ENCODE peak calls at places on chromosomes 7 and 10, in nine cellular contexts. G, Y, O, N, H, J, P, R and I are unnamed samples.

GRCh38 chr10:116899626-116900025 is 50.3 kb downstream of the ENO4 start:
- DNase-seq in Y (no peak), G (no peak), P (no peak), O (no peak), R (no peak), H (no peak), J (no peak), N (no peak), I (no peak)

GRCh38 chr7:87541648-87542047 is 59.0 kb downstream of the ABCB1 start:
- DNase-seq in N (no peak), H (no peak), J (no peak), G (no peak), O (no peak), Y (no peak), P (no peak), R (no peak), I (no peak)

GRCh38 chr10:132497788-132498561 is 39.6 kb upstream of the INPP5A start:
- DNase-seq in J (no peak), R (no peak), O (peak; percentile 43), P (no peak), G (no peak), Y (peak; percentile 64), N (no peak), H (no peak), I (no peak)

GRCh38 chr10:101290415-101290814 is 61.2 kb upstream of the LBX1 start:
- DNase-seq in H (no peak), R (no peak), G (no peak), N (no peak), P (no peak), O (no peak), J (no peak), Y (no peak), I (no peak)

GRCh38 chr10:91340613-91341362 is 69.4 kb upstream of the HECTD2 start:
- DNase-seq in N (no peak), P (no peak), Y (no peak), G (no peak), J (no peak), O (no peak), H (no peak), R (peak; percentile 94), I (no peak)

GRCh38 chr10:25405871-25406270 is 231.1 kb downstream of the GPR158 start:
- DNase-seq in Y (no peak), P (no peak), N (no peak), H (no peak), J (no peak), G (no peak), O (no peak), R (no peak), I (no peak)

GRCh38 chr7:50828801-50829200 is 46.1 kb upstream of the GRB10 start:
- DNase-seq in P (no peak), O (no peak), R (no peak), H (no peak), G (no peak), Y (no peak), J (no peak), N (no peak), I (no peak)

GRCh38 chr10:77899080-77899477 is 27.5 kb downstream of the DLG5 start:
- DNase-seq in O (no peak), J (peak; percentile 89), H (no peak), Y (no peak), G (peak; percentile 86), N (peak; percentile 36), R (no peak), P (no peak), I (peak; percentile 82)

GRCh38 chr7:157750291-157750690 is 413.5 kb downstream of the DNAJB6 start:
- DNase-seq in N (no peak), Y (no peak), O (no peak), R (no peak), P (no peak), H (no peak), J (no peak), G (no peak), I (no peak)

GRCh38 chr10:73810735-73811465 is 498 bp downstream of the NDST2 start:
- DNase-seq in N (no peak), O (peak; percentile 95), P (peak; percentile 66), Y (no peak), G (peak; percentile 35), H (no peak), J (no peak), R (peak; percentile 28), I (peak; percentile 42)

GRCh38 chr7:131249003-131249402 is 78.7 kb upstream of the MKLN1 start:
- DNase-seq in Y (peak; percentile 89), J (peak; percentile 24), O (no peak), N (no peak), R (peak; percentile 36), P (no peak), G (no peak), H (no peak), I (no peak)

GRCh38 chr10:88987840-88988239 is 2.8 kb upstream of the FAS start:
- DNase-seq in P (no peak), O (no peak), J (no peak), H (no peak), R (no peak), G (no peak), N (no peak), Y (no peak), I (no peak)
- H3K4me1 ChIP-seq in P (peaks cover 12% of the 10 kb centered on the region), O (peaks cover 77% of the 10 kb centered on the region), J (peaks cover 5% of the 10 kb centered on the region), H (peaks cover 26% of the 10 kb centered on the region), R (peaks cover 24% of the 10 kb centered on the region), G (peaks cover 77% of the 10 kb centered on the region), N (peaks cover 18% of the 10 kb centered on the region), Y (peaks cover 44% of the 10 kb centered on the region), I (peaks cover 25% of the 10 kb centered on the region)

GRCh38 chr7:11130601-11131000 is 156.9 kb downstream of the PHF14 start:
- DNase-seq in O (no peak), Y (no peak), N (no peak), R (no peak), J (no peak), G (no peak), P (no peak), H (no peak), I (no peak)

GRCh38 chr7:11128500-11128899 is 154.8 kb downstream of the PHF14 start:
- DNase-seq in G (no peak), O (no peak), J (no peak), N (no peak), P (peak; percentile 57), H (no peak), Y (no peak), R (no peak), I (no peak)

GRCh38 chr7:11130012-11130411 is 156.3 kb downstream of the PHF14 start:
- DNase-seq in P (no peak), N (no peak), H (no peak), G (no peak), Y (no peak), J (no peak), R (peak; percentile 48), O (no peak), I (no peak)

GRCh38 chr7:11127112-11127785 is 153.6 kb downstream of the PHF14 start:
- DNase-seq in N (no peak), P (peak; percentile 13), O (no peak), Y (no peak), G (no peak), R (no peak), J (no peak), H (no peak), I (no peak)

DNA sequence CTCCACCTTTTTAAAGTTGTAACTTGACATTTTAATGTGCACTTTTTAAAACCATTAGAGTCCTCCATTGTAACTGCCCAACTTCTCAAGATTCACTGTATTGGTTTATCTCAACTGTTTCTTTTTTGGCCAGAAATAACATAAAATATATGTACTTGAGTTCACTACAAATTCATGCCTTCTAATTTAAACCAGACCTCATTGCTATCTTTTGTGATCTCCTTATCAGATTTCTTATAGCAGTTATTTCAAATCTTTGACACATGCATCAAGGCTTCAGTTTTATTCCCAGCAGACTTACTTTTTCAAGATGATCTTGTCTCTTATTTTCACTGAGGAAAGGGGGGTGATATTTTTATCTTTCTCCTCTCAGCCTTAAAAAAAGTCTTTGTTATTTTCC is 154.3 kb downstream of the PHF14 start:
- DNase-seq in O (no peak), G (no peak), N (no peak), P (no peak), Y (no peak), J (no peak), R (no peak), H (no peak), I (no peak)
- TF ChIP-seq POLR2AphosphoS5 in O (no peak), G (no peak), N (no peak), P (no peak), Y (no peak), J (no peak), R (no peak), H (no peak), I (no peak)

GRCh38 chr7:11865671-11866070 is 33.7 kb upstream of the THSD7A start:
- DNase-seq in P (no peak), J (no peak), Y (no peak), G (no peak), R (no peak), O (no peak), H (no peak), N (no peak), I (no peak)
- TF ChIP-seq CTCF in P (no peak), J (no peak), Y (no peak), G (no peak), R (no peak), O (no peak), H (no peak), N (no peak), I (no peak)

GRCh38 chr10:130902929-130903328 is 408.6 kb downstream of the TCERG1L start:
- DNase-seq in G (no peak), J (no peak), P (no peak), R (no peak), O (no peak), N (no peak), Y (no peak), H (no peak), I (no peak)
- H3K4me1 ChIP-seq in G (no peaks in the 10 kb centered on the region), J (no peaks in the 10 kb centered on the region), P (no peaks in the 10 kb centered on the region), R (no peaks in the 10 kb centered on the region), O (no peaks in the 10 kb centered on the region), N (no peaks in the 10 kb centered on the region), Y (no peaks in the 10 kb centered on the region), H (no peaks in the 10 kb centered on the region), I (no peaks in the 10 kb centered on the region)